ENCODE peak calls at places on chromosome 5, in nine cellular contexts. H, F, J, T, C, L, S, N and A are unnamed samples.

GRCh38 chr5:173494446-173494845 is 122.0 kb downstream of the BOD1 start:
- DNase-seq in N (no peak), S (no peak), J (no peak), L (no peak), H (peak), F (no peak), T (no peak), C (no peak), A (peak)

GRCh38 chr5:178113141-178113787 is at the start of gene N4BP3:
- DNase-seq in T (peak), N (peak), H (peak), S (no peak), J (peak), C (no peak), L (peak), F (peak), A (peak)

GRCh38 chr5:73196201-73196600 is 23.2 kb downstream of the TMEM174 start:
- DNase-seq in L (no peak), S (no peak), H (no peak), T (no peak), N (no peak), C (no peak), F (no peak), J (no peak), A (no peak)

GRCh38 chr5:138649316-138649720 is 74.1 kb upstream of the HSPA9 start:
- DNase-seq in J (no peak), H (peak), N (no peak), T (no peak), C (no peak), F (no peak), L (no peak), S (no peak), A (no peak)

GRCh38 chr5:99000878-99001277 is 72.1 kb upstream of the CHD1 start:
- DNase-seq in H (no peak), F (no peak), T (no peak), N (no peak), S (no peak), L (peak), J (no peak), C (no peak), A (peak)

GRCh38 chr5:114237766-114238165 is 124.1 kb upstream of the KCNN2 start:
- DNase-seq in L (peak), C (peak), F (no peak), H (no peak), S (no peak), J (no peak), T (no peak), N (peak), A (peak)

GRCh38 chr5:112533315-112533867 is 114.3 kb upstream of the EPB41L4A start:
- DNase-seq in H (peak), S (no peak), T (no peak), J (no peak), L (no peak), C (no peak), N (no peak), F (no peak), A (no peak)

GRCh38 chr5:75616961-75617660 is 5.9 kb downstream of the ANKDD1B start:
- DNase-seq in J (no peak), S (no peak), T (no peak), L (peak), N (no peak), F (no peak), C (no peak), H (no peak), A (no peak)

GRCh38 chr5:172179032-172179989 is 8.7 kb downstream of the STK10 start:
- DNase-seq in H (no peak), J (peak), T (no peak), L (peak), F (no peak), S (no peak), C (peak), N (no peak), A (peak)

GRCh38 chr5:92800360-92800759 is 780.7 kb downstream of the NR2F1-AS1 start:
- DNase-seq in T (no peak), C (peak), L (peak), J (no peak), F (no peak), S (no peak), N (no peak), H (no peak), A (peak)

GRCh38 chr5:139271201-139272027 is 22.1 kb upstream of the MATR3 start:
- DNase-seq in N (no peak), S (no peak), J (no peak), F (no peak), T (no peak), H (no peak), L (peak), C (peak), A (peak)

GRCh38 chr5:178389796-178390195 is 157.2 kb upstream of the PHYKPL start:
- DNase-seq in T (peak), S (peak), J (no peak), F (peak), C (no peak), H (peak), N (no peak), L (no peak), A (no peak)

GRCh38 chr5:75048457-75048953 is 3.9 kb downstream of the GCNT4 start:
- DNase-seq in C (peak), N (no peak), H (no peak), T (no peak), S (no peak), F (no peak), L (no peak), J (no peak), A (peak)

GRCh38 chr5:105836906-105837305 is 1833.8 kb downstream of the EFNA5 start:
- DNase-seq in C (no peak), N (no peak), T (no peak), S (no peak), H (no peak), L (no peak), F (no peak), J (no peak), A (peak)

GRCh38 chr5:118933703-118934102 is 54.6 kb downstream of the DTWD2 start:
- DNase-seq in C (no peak), S (no peak), L (no peak), N (no peak), J (no peak), T (no peak), H (no peak), F (no peak), A (no peak)

GRCh38 chr5:153618857-153619256 is 128.4 kb downstream of the GRIA1 start:
- DNase-seq in J (no peak), C (peak), S (no peak), N (no peak), T (no peak), F (no peak), H (no peak), L (peak), A (no peak)

GRCh38 chr5:147688965-147689364 is 93.6 kb downstream of the JAKMIP2 start:
- DNase-seq in L (peak), F (peak), C (no peak), N (no peak), T (no peak), J (no peak), H (no peak), S (peak), A (peak)

GRCh38 chr5:178201221-178201926 is 3.0 kb upstream of the HNRNPAB start:
- DNase-seq in T (no peak), C (no peak), J (no peak), N (no peak), L (peak), H (peak), S (peak), F (no peak), A (peak)

GRCh38 chr5:10856646-10857332 is 95.8 kb upstream of the DAP start:
- DNase-seq in T (no peak), N (peak), L (peak), C (peak), J (peak), F (peak), S (no peak), H (peak), A (peak)

GRCh38 chr5:138660051-138660572 is 84.9 kb upstream of the HSPA9 start:
- DNase-seq in T (no peak), J (no peak), F (no peak), H (no peak), C (no peak), S (no peak), L (no peak), N (no peak), A (no peak)

DNA sequence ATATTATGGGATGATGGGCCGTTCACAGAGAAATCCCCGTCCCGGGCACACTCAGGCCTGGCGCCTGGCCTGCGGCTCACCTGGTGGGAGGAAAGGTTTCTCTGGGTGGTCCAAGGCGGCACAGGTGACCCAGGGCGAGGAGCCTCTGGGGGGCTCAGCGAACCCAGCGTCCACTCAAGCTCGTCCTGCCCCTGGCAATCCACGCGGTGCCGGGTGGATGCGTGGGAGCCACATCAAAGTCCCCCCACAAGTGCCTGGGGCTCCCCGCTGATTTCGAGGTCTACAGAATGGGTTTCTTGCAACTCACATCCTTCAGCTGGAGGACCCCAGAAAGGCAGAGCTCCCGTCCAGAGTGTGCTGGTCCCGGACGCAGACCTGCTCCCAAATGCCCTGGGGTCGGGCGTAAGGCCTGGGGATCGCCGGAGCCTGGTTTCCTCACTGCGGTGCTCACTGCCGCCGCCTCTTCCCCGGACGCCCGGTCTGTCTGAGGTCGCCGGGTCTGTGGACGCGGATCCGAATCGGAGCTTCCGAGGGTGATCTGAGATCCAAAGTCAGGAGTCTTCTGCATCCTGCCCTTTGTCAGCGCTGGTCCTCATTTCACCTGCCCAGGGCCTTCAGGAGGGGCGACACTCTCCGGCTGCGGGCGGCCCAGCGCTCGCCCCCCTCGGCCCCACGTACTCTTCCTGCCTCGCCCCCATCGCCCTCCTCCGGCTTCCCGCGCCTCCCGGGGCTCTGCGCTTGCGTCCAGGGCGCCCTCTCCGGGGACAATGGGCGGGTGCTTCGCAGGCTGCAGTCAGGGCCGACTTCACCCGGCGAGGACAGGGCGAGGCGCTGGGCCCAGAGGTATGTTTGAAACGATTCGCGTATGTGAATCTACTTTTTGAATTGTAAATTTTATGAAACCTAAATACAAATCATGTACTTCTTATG is 20.0 kb upstream of the RUFY1 start:
- DNase-seq in L (peak), N (no peak), S (peak), F (peak), H (peak), J (peak), T (peak), C (peak), A (peak)
- TF ChIP-seq CTCF in L (no peak), N (no peak), S (no peak), F (no peak), H (peak), J (no peak), T (peak), C (peak), A (peak)

GRCh38 chr5:176490291-176490690 is 42.1 kb downstream of the FAF2 start:
- DNase-seq in J (no peak), C (no peak), N (no peak), T (no peak), L (no peak), F (no peak), H (no peak), S (no peak), A (no peak)
- TF ChIP-seq CTCF in J (no peak), C (no peak), N (no peak), T (no peak), L (no peak), F (no peak), H (no peak), S (no peak), A (no peak)

GRCh38 chr5:126744842-126745241 is 32.1 kb upstream of the LMNB1 start:
- DNase-seq in C (no peak), F (no peak), S (no peak), L (no peak), J (no peak), H (no peak), N (no peak), T (no peak), A (no peak)
- TF ChIP-seq CTCF in C (no peak), F (no peak), S (no peak), L (no peak), J (no peak), H (no peak), N (no peak), T (no peak), A (no peak)

GRCh38 chr5:122078116-122078865 is at the start of gene LOX:
- DNase-seq in T (peak), C (peak), F (peak), J (peak), S (peak), L (peak), H (peak), N (peak), A (peak)

GRCh38 chr5:122073864-122074263 is 4.2 kb downstream of the LOX start:
- DNase-seq in N (no peak), C (no peak), H (no peak), L (no peak), J (no peak), T (no peak), F (no peak), S (no peak), A (no peak)

GRCh38 chr5:122076023-122076422 is 2.0 kb downstream of the LOX start:
- DNase-seq in S (no peak), H (no peak), J (no peak), T (no peak), L (peak), C (no peak), N (no peak), F (no peak), A (peak)

GRCh38 chr5:122077451-122078115 is 476 bp downstream of the LOX start:
- DNase-seq in S (peak), N (peak), H (peak), C (peak), T (no peak), L (peak), J (peak), F (peak), A (no peak)

GRCh38 chr5:122076669-122077450 is 1.2 kb downstream of the LOX start:
- DNase-seq in N (peak), F (peak), T (peak), C (peak), L (peak), H (peak), J (peak), S (peak), A (peak)
- TF ChIP-seq CTCF in N (peak), F (peak), T (peak), C (peak), L (peak), H (peak), J (peak), S (peak), A (peak)

GRCh38 chr5:158741296-158741695 is 358.4 kb downstream of the EBF1 start:
- DNase-seq in H (no peak), J (no peak), S (no peak), F (no peak), L (no peak), N (no peak), C (no peak), T (no peak), A (no peak)

GRCh38 chr5:158737536-158738027 is 362.1 kb downstream of the EBF1 start:
- DNase-seq in F (no peak), C (no peak), H (peak), L (no peak), T (no peak), N (no peak), S (no peak), J (no peak), A (no peak)

GRCh38 chr5:158736134-158736533 is 363.6 kb downstream of the EBF1 start:
- DNase-seq in J (no peak), C (no peak), S (no peak), N (no peak), T (no peak), F (no peak), L (no peak), H (no peak), A (no peak)

GRCh38 chr5:158740358-158740757 is 359.4 kb downstream of the EBF1 start:
- DNase-seq in H (no peak), N (no peak), C (no peak), L (no peak), S (no peak), F (no peak), J (no peak), T (no peak), A (no peak)

DNA sequence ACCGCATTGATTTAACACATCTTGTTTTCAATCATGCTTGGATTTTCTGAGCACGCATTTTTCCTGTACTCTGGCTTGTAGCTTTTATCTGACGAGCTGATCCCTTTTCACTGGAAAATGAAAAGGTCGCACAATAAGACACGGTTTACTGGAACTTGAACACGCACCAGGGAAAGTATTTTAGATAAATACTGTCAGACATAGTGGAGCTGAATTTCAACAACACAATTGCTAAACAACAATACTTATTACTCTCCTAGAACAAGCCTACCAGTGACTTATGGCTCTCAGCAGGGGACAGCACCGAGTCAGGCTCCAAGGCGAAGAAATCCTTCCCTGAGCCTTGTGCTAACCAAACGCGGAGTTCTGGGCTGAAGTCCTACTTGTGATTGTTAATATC is 359.8 kb downstream of the EBF1 start:
- DNase-seq in J (no peak), L (peak), H (peak), N (no peak), C (no peak), F (no peak), S (no peak), T (no peak), A (peak)
- TF ChIP-seq CTCF in J (no peak), L (peak), H (peak), N (no peak), C (peak), F (no peak), S (no peak), T (no peak), A (peak)